ENCODE peak calls at places on chromosomes 12 and 14, in five cellular contexts. Y is adrenal gland, X is heart left ventricle, K is ovary, U is breast epithelium. W is an unnamed sample.

GRCh38 chr12:84822541-84822940 is 90.1 kb downstream of the SLC6A15 start:
- DNase-seq in Y (no peak), X (no peak), K (no peak), U (no peak), W (no peak)

GRCh38 chr14:96167224-96168148 is 37.2 kb upstream of the BDKRB2 start:
- DNase-seq in Y (no peak), X (no peak), K (no peak), U (peak; percentile 13), W (no peak)

GRCh38 chr14:24817638-24818053 is 183.7 kb upstream of the GZMB start:
- DNase-seq in Y (no peak), X (no peak), K (no peak), U (no peak), W (no peak)

GRCh38 chr12:2170376-2170775 is 117.6 kb downstream of the CACNA1C start:
- DNase-seq in Y (no peak), X (no peak), K (no peak), U (no peak), W (no peak)

GRCh38 chr14:90454041-90455000 is 57.5 kb downstream of the CALM1 start:
- DNase-seq in Y (peak; percentile 63), X (peak; percentile 86), K (peak; percentile 32), U (no peak), W (peak; percentile 90)

GRCh38 chr12:119758695-119759094 is 90.8 kb downstream of the PRKAB1 start:
- DNase-seq in Y (no peak), X (no peak), K (no peak), U (no peak), W (no peak)

GRCh38 chr14:78754059-78754458 is 583.9 kb downstream of the NRXN3 start:
- DNase-seq in Y (no peak), X (no peak), K (no peak), U (no peak), W (no peak)

GRCh38 chr12:120453977-120454376 is 7.7 kb downstream of the GATC start:
- DNase-seq in Y (no peak), X (no peak), K (no peak), U (no peak), W (no peak)

GRCh38 chr12:56119361-56119796 is 1.3 kb downstream of the ZC3H10 start:
- DNase-seq in Y (peak; percentile 75), X (peak; percentile 82), K (peak; percentile 71), U (peak; percentile 78), W (peak; percentile 84)

GRCh38 chr12:22626429-22626828 is 1.5 kb downstream of the ETNK1 start:
- DNase-seq in Y (no peak), X (no peak), K (no peak), U (no peak), W (no peak)

GRCh38 chr12:71440393-71441349 is 1.1 kb downstream of the LGR5 start:
- DNase-seq in Y (no peak), X (no peak), K (no peak), U (no peak), W (no peak)

GRCh38 chr12:47397664-47398281 is 308.1 kb downstream of the RPAP3 start:
- DNase-seq in Y (no peak), X (no peak), K (no peak), U (no peak), W (peak; percentile 52)

GRCh38 chr14:64407329-64407728 is 19.2 kb downstream of the MTHFD1 start:
- DNase-seq in Y (no peak), X (no peak), K (no peak), U (no peak), W (no peak)

GRCh38 chr14:55399912-55400311 is 11.7 kb downstream of the ATG14 start:
- DNase-seq in Y (no peak), X (no peak), K (no peak), U (no peak), W (no peak)

GRCh38 chr12:5432011-5432400 is at the start of gene NTF3:
- DNase-seq in Y (no peak), X (no peak), K (peak; percentile 68), U (no peak), W (no peak)

GRCh38 chr12:69620077-69620476 is 9.4 kb upstream of the LRRC10 start:
- DNase-seq in Y (no peak), X (no peak), K (no peak), U (no peak), W (no peak)

GRCh38 chr14:37709419-37710195 is 114.2 kb downstream of the TTC6 start:
- DNase-seq in Y (no peak), X (no peak), K (no peak), U (no peak), W (no peak)

GRCh38 chr14:80584638-80585505 is 356.7 kb downstream of the CEP128 start:
- DNase-seq in Y (no peak), X (no peak), K (no peak), U (no peak), W (no peak)

GRCh38 chr12:124745891-124746570 is 117.6 kb downstream of the SCARB1 start:
- DNase-seq in Y (peak; percentile 89), X (peak; percentile 95), K (peak; percentile 92), U (peak; percentile 98), W (peak; percentile 80)

GRCh38 chr14:58992935-58993334 is 195.5 kb upstream of the DAAM1 start:
- DNase-seq in Y (no peak), X (no peak), K (no peak), U (no peak), W (no peak)

GRCh38 chr14:22552001-22552826 is 36.8 kb downstream of the DAD1 start:
- DNase-seq in Y (no peak), X (no peak), K (no peak), U (peak; percentile 4), W (no peak)

GRCh38 chr12:89709994-89710872 is 1.6 kb upstream of the ATP2B1 start:
- DNase-seq in Y (peak; percentile 61), X (peak; percentile 64), K (peak; percentile 84), U (peak; percentile 24), W (peak; percentile 79)

GRCh38 chr14:77022219-77022852 is 6.2 kb downstream of the IRF2BPL start:
- DNase-seq in Y (no peak), X (no peak), K (no peak), U (no peak), W (no peak)

GRCh38 chr12:64180951-64181350 is 41.1 kb downstream of the KICS2 start:
- DNase-seq in Y (no peak), X (peak; percentile 13), K (no peak), U (no peak), W (no peak)

GRCh38 chr12:121992059-121992879 is 29.4 kb upstream of the BCL7A start:
- DNase-seq in Y (no peak), X (no peak), K (no peak), U (peak; percentile 59), W (no peak)

GRCh38 chr14:35146711-35147149 is 24.4 kb downstream of the PRORP start:
- DNase-seq in Y (no peak), X (no peak), K (no peak), U (no peak), W (no peak)

GRCh38 chr14:100547633-100548294 is 39.5 kb downstream of the BEGAIN start:
- DNase-seq in Y (peak; percentile 66), X (peak; percentile 30), K (peak; percentile 60), U (no peak), W (no peak)
- H3K4me3 ChIP-seq in Y (no peak overlapping the region), X (no peak overlapping the region), K (no peak overlapping the region), U (no peak overlapping the region), W (no peak overlapping the region)

DNA sequence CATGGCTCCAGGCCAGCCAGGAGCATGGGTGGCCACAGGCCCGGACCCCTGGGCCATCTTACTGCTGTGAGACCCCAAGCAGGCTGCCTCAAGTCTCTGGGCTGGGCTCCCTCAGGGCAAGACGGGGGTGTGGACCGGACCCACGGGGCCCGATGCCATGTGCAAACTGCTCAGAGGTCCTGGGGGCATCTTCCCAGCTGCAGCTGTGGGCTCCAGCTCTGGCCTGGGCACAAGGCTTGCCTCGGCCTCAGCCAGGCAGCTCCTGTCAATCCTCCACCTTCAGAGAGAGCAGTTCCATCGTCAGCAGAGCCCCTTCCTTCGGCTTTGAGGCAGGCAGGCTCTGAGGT is 12.4 kb upstream of the GPR132 start:
- DNase-seq in Y (no peak), X (no peak), K (no peak), U (no peak), W (no peak)
- TF ChIP-seq POLR2A in Y (no peak), X (no peak), K (no peak), U (no peak), W (no peak)

GRCh38 chr14:74568896-74569295 is 43.1 kb downstream of the LTBP2 start:
- DNase-seq in Y (no peak), X (no peak), K (no peak), U (no peak), W (no peak)
- H3K4me1 ChIP-seq in Y (peaks cover 24% of the 10 kb centered on the region), X (peaks cover 17% of the 10 kb centered on the region), K (peaks cover 27% of the 10 kb centered on the region), U (peaks cover 18% of the 10 kb centered on the region), W (no peaks in the 10 kb centered on the region)

DNA sequence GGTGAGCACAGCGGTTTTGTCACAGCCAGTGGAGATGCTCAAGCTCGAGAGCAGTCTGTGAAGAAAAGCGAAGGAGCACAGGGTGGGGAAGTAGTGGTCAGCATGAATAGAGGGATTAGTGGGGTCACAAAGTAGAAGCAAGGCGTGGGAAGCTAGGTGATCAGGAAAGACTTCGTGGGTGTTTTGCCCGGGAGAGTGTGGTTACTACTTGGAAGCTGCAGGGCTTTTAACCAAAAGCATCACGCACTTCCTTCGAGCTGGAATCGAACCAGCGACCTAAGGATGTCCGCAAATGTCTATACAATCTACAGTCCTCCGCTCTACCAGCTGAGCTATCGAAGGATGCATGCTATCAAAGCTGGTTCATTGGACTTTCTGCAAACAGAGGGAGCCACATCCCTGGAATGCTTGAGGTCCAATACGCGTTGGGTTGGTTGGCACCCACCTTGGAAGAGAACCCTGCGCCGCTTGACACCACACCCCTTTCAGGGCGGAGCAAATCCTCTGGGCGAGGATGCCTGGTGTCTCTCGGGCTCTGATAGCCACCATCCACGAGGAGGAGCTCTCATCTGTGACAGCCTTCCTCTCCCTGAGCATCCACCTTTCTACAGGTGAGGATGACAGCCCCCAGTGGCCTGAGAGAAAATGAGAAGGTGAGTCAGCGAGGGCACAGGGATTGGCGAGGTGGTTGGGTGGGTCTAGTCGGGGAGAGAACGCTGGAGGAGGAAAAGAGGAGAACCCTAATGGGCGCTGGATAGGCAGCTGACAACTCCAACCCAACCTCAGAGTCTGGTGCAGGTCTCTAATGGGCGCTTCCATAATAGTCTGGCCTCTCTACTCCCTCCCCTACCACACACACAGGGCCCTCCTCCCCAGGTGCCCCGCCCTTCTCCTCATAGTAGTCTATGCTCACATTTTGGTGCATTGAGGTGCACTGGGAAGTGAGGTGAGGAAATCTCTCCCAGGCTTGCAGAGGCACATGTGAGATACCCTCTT is 16.0 kb upstream of the OR6S1 start:
- DNase-seq in Y (no peak), X (no peak), K (no peak), U (no peak), W (no peak)
- H3K4me3 ChIP-seq in Y (no peak overlapping the region), X (no peak overlapping the region), K (no peak overlapping the region), U (no peak overlapping the region), W (no peak overlapping the region)

DNA sequence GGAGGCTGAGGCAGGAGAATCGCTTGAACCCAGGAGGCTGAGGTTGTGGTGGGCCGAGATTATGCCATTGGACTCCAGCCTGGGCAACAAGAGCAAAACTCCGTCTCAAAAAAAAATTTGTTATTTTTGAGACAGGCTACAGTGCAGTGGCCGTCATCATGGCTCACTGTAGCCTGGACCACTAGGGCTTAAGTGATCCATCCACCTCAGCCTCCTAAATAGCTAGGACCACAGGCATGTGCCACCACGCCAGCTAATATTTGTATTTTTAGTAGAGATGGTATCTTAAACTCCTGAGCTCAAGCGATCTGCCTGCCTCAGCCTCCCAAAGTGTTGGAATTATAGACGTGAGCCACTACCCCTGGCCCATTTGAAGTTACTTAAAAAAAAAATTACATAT is 966 bp upstream of the PCBP2 start:
- DNase-seq in Y (no peak), X (no peak), K (no peak), U (no peak), W (no peak)
- TF ChIP-seq POLR2A in Y (no peak), X (no peak), K (no peak), U (no peak), W (no peak)

GRCh38 chr14:61530296-61530695 is 165.0 kb upstream of the HIF1A start:
- DNase-seq in Y (no peak), X (no peak), K (no peak), U (no peak), W (no peak)
- H3K4me1 ChIP-seq in Y (peaks cover 65% of the 10 kb centered on the region), X (peaks cover 34% of the 10 kb centered on the region), K (peaks cover 15% of the 10 kb centered on the region), U (no peaks in the 10 kb centered on the region), W (peaks cover 14% of the 10 kb centered on the region)